ENCODE peak calls at places on chromosomes 13 and 19, in four cellular contexts. One of them, this sample, is unnamed.

GRCh38 chr13:109955598-109955997 is 169.2 kb upstream of the IRS2 start:
- DNase-seq in lower lobe of right lung: no peak
- DNase-seq in esophagus muscularis mucosa: no peak
- DNase-seq in endothelial cell of umbilical vein: no peak
- DNase-seq in this sample: no peak

GRCh38 chr13:76955236-76955635 is 6.9 kb downstream of the ACOD1 start:
- DNase-seq in esophagus muscularis mucosa: no peak
- DNase-seq in endothelial cell of umbilical vein: no peak
- DNase-seq in lower lobe of right lung: no peak
- DNase-seq in this sample: no peak

GRCh38 chr19:33377586-33378475 is 4.3 kb downstream of the CEBPG start:
- DNase-seq in lower lobe of right lung: no peak
- DNase-seq in esophagus muscularis mucosa: no peak
- DNase-seq in endothelial cell of umbilical vein: peak; percentile 56
- DNase-seq in this sample: peak; percentile 79

GRCh38 chr19:41548954-41549688 is 26.8 kb upstream of the CEACAM21 start:
- DNase-seq in endothelial cell of umbilical vein: peak; percentile 89
- DNase-seq in esophagus muscularis mucosa: no peak
- DNase-seq in lower lobe of right lung: no peak
- DNase-seq in this sample: no peak

GRCh38 chr13:68467160-68467559 is 1237.0 kb upstream of the PCDH9 start:
- DNase-seq in endothelial cell of umbilical vein: no peak
- DNase-seq in esophagus muscularis mucosa: no peak
- DNase-seq in lower lobe of right lung: no peak
- DNase-seq in this sample: no peak

GRCh38 chr13:98959775-98960325 is 18.0 kb downstream of the DOCK9 start:
- DNase-seq in endothelial cell of umbilical vein: no peak
- DNase-seq in lower lobe of right lung: no peak
- DNase-seq in esophagus muscularis mucosa: no peak
- DNase-seq in this sample: no peak

GRCh38 chr19:1482361-1483066 is 3.5 kb upstream of the C19orf25 start:
- DNase-seq in lower lobe of right lung: peak; percentile 45
- DNase-seq in esophagus muscularis mucosa: no peak
- DNase-seq in endothelial cell of umbilical vein: no peak
- DNase-seq in this sample: no peak

GRCh38 chr13:78410164-78410563 is 193.2 kb downstream of the POU4F1 start:
- DNase-seq in esophagus muscularis mucosa: no peak
- DNase-seq in lower lobe of right lung: no peak
- DNase-seq in endothelial cell of umbilical vein: no peak
- DNase-seq in this sample: no peak

GRCh38 chr19:5308471-5309437 is 31.9 kb downstream of the PTPRS start:
- DNase-seq in endothelial cell of umbilical vein: peak; percentile 69
- DNase-seq in esophagus muscularis mucosa: no peak
- DNase-seq in lower lobe of right lung: no peak
- DNase-seq in this sample: peak; percentile 73

GRCh38 chr19:6417713-6418561 is 6.7 kb downstream of the KHSRP start:
- DNase-seq in esophagus muscularis mucosa: no peak
- DNase-seq in endothelial cell of umbilical vein: peak; percentile 7
- DNase-seq in lower lobe of right lung: no peak
- DNase-seq in this sample: no peak

GRCh38 chr13:55199132-55199531 is 1941.6 kb upstream of the PRR20A start:
- DNase-seq in endothelial cell of umbilical vein: no peak
- DNase-seq in esophagus muscularis mucosa: no peak
- DNase-seq in lower lobe of right lung: no peak
- DNase-seq in this sample: no peak

GRCh38 chr13:101751488-101751887 is 299.0 kb downstream of the ITGBL1 start:
- DNase-seq in lower lobe of right lung: no peak
- DNase-seq in endothelial cell of umbilical vein: peak; percentile 86
- DNase-seq in esophagus muscularis mucosa: no peak
- DNase-seq in this sample: no peak

GRCh38 chr13:100800283-100800875 is 125.8 kb upstream of the TMTC4 start:
- DNase-seq in lower lobe of right lung: no peak
- DNase-seq in endothelial cell of umbilical vein: no peak
- DNase-seq in esophagus muscularis mucosa: no peak
- DNase-seq in this sample: no peak

GRCh38 chr19:50203281-50204080 is at the start of gene MYH14:
- DNase-seq in endothelial cell of umbilical vein: peak; percentile 39
- DNase-seq in esophagus muscularis mucosa: peak; percentile 93
- DNase-seq in lower lobe of right lung: peak; percentile 92
- DNase-seq in this sample: no peak

GRCh38 chr19:50205681-50206138 is 2.3 kb downstream of the MYH14 start:
- DNase-seq in lower lobe of right lung: peak; percentile 83
- DNase-seq in endothelial cell of umbilical vein: no peak
- DNase-seq in esophagus muscularis mucosa: no peak
- DNase-seq in this sample: no peak

GRCh38 chr19:50202962-50203280 is 501 bp upstream of the MYH14 start:
- DNase-seq in esophagus muscularis mucosa: no peak
- DNase-seq in endothelial cell of umbilical vein: no peak
- DNase-seq in lower lobe of right lung: no peak
- DNase-seq in this sample: no peak

GRCh38 chr19:50204811-50205675 is 1.6 kb downstream of the MYH14 start:
- DNase-seq in lower lobe of right lung: peak; percentile 91
- DNase-seq in endothelial cell of umbilical vein: no peak
- DNase-seq in esophagus muscularis mucosa: no peak
- DNase-seq in this sample: peak; percentile 75

GRCh38 chr19:50204081-50204428 is 633 bp downstream of the MYH14 start:
- DNase-seq in esophagus muscularis mucosa: no peak
- DNase-seq in lower lobe of right lung: no peak
- DNase-seq in endothelial cell of umbilical vein: no peak
- DNase-seq in this sample: no peak
- H3K27me3 ChIP-seq in esophagus muscularis mucosa: peaks cover 9% of the 10 kb centered on the region
- H3K27me3 ChIP-seq in lower lobe of right lung: peaks cover 32% of the 10 kb centered on the region
- H3K27me3 ChIP-seq in endothelial cell of umbilical vein: peaks cover 13% of the 10 kb centered on the region
- H3K27me3 ChIP-seq in this sample: peaks cover 50% of the 10 kb centered on the region

GRCh38 chr19:15195987-15196682 is 4.7 kb downstream of the NOTCH3 start:
- DNase-seq in lower lobe of right lung: peak; percentile 90
- DNase-seq in esophagus muscularis mucosa: no peak
- DNase-seq in endothelial cell of umbilical vein: no peak
- DNase-seq in this sample: peak; percentile 85

GRCh38 chr19:15195381-15195964 is 5.3 kb downstream of the NOTCH3 start:
- DNase-seq in endothelial cell of umbilical vein: no peak
- DNase-seq in lower lobe of right lung: peak; percentile 72
- DNase-seq in esophagus muscularis mucosa: no peak
- DNase-seq in this sample: no peak

GRCh38 chr19:15198006-15198356 is 2.8 kb downstream of the NOTCH3 start:
- DNase-seq in endothelial cell of umbilical vein: no peak
- DNase-seq in esophagus muscularis mucosa: no peak
- DNase-seq in lower lobe of right lung: no peak
- DNase-seq in this sample: no peak

GRCh38 chr19:15197275-15198005 is 3.4 kb downstream of the NOTCH3 start:
- DNase-seq in lower lobe of right lung: no peak
- DNase-seq in esophagus muscularis mucosa: no peak
- DNase-seq in endothelial cell of umbilical vein: no peak
- DNase-seq in this sample: no peak

GRCh38 chr19:15196683-15197005 is 4.2 kb downstream of the NOTCH3 start:
- DNase-seq in esophagus muscularis mucosa: no peak
- DNase-seq in endothelial cell of umbilical vein: no peak
- DNase-seq in lower lobe of right lung: no peak
- DNase-seq in this sample: no peak
- H3K27me3 ChIP-seq in esophagus muscularis mucosa: peaks cover 50% of the 10 kb centered on the region
- H3K27me3 ChIP-seq in endothelial cell of umbilical vein: peaks cover 25% of the 10 kb centered on the region
- H3K27me3 ChIP-seq in lower lobe of right lung: peaks cover 22% of the 10 kb centered on the region
- H3K27me3 ChIP-seq in this sample: peaks cover 26% of the 10 kb centered on the region

DNA sequence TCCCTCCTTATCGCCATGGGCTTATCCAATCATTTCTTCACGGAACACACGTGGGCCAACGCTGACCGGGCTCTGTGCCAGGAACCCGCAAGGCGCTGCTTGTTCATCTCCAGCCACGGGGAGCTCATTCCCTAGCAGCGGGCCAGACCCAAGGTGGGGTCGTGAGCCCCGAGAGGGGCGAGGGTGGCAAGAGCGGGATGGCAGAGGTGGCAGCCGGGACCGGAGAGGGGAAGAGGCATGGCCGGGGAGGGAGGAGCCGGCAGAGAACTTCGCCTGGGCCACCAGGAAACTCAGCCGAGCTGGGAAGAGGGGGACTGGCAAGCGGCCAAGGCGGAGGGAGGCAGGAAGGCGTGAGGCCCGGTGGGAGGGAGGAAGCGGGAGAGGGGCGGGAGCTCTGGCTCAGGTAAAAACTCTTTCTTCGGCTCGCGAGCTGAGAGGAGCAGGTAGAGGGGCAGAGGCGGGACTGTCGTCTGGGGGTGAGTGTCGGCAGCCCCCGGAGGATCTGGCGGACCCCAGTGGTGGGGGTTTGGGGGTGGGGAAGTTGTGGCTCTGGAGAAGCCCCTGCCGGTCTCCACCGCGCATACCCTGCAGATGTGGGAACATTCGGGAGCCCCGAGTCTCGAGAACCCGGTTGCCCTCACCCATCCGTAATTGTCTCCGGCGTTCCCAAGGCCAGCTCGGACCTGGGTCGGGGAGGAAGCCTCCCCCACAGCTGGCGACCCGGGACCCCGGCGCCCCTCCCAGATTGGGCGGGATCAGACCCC is at the start of gene B3GNT3:
- DNase-seq in lower lobe of right lung: peak; percentile 79
- DNase-seq in esophagus muscularis mucosa: no peak
- DNase-seq in endothelial cell of umbilical vein: no peak
- DNase-seq in this sample: no peak
- H3K27me3 ChIP-seq in lower lobe of right lung: peaks cover 40% of the 10 kb centered on the region
- H3K27me3 ChIP-seq in esophagus muscularis mucosa: peaks cover 19% of the 10 kb centered on the region
- H3K27me3 ChIP-seq in endothelial cell of umbilical vein: peaks cover 13% of the 10 kb centered on the region
- H3K27me3 ChIP-seq in this sample: peaks cover 45% of the 10 kb centered on the region

GRCh38 chr19:30371960-30372824 is at the start of gene ZNF536:
- DNase-seq in esophagus muscularis mucosa: no peak
- DNase-seq in endothelial cell of umbilical vein: no peak
- DNase-seq in lower lobe of right lung: no peak
- DNase-seq in this sample: no peak

GRCh38 chr19:30371157-30371845 is 883 bp upstream of the ZNF536 start:
- DNase-seq in lower lobe of right lung: no peak
- DNase-seq in endothelial cell of umbilical vein: no peak
- DNase-seq in esophagus muscularis mucosa: no peak
- DNase-seq in this sample: no peak

GRCh38 chr19:30375651-30376050 is 3.5 kb downstream of the ZNF536 start:
- DNase-seq in lower lobe of right lung: no peak
- DNase-seq in esophagus muscularis mucosa: no peak
- DNase-seq in endothelial cell of umbilical vein: no peak
- DNase-seq in this sample: peak; percentile 40

GRCh38 chr19:30374791-30375650 is 2.8 kb downstream of the ZNF536 start:
- DNase-seq in esophagus muscularis mucosa: no peak
- DNase-seq in endothelial cell of umbilical vein: no peak
- DNase-seq in lower lobe of right lung: no peak
- DNase-seq in this sample: no peak

GRCh38 chr19:30373593-30373992 is 1.4 kb downstream of the ZNF536 start:
- DNase-seq in endothelial cell of umbilical vein: no peak
- DNase-seq in esophagus muscularis mucosa: no peak
- DNase-seq in lower lobe of right lung: no peak
- DNase-seq in this sample: no peak
- H3K27me3 ChIP-seq in endothelial cell of umbilical vein: no peaks in the 10 kb centered on the region
- H3K27me3 ChIP-seq in esophagus muscularis mucosa: peaks cover 22% of the 10 kb centered on the region
- H3K27me3 ChIP-seq in lower lobe of right lung: peaks cover 48% of the 10 kb centered on the region
- H3K27me3 ChIP-seq in this sample: peaks cover 71% of the 10 kb centered on the region

DNA sequence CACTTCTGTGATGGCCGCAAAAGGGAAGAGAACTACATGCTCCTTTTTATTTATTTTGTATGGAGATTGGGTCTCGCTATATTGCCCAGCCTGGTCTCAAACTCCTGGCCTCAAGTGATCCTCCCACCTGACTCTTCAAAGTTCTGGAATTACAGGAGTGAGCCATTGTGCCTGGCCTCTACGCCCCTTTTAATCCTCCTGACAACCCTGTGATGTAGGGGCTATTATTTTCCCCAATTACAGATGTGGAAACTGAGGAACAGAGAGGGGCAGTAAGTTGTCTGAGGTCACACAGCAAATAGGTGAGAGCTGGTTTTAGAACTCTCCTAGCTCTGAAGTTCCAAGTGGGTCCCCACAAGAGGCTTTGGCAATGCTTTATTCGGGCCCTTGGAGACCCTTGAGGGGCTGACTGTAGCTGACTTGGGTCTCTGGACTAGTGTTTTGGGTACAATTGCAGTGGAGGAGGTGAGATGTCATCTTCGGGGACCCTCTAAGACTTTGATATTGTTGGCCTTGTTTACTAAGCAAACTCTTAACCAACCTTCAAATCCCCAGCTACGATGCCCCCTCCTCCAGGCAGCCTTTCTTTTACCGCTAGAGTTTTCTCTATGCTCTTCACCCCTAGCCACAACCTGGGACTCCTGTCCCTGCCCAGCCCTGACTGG is 11.8 kb downstream of the TJP3 start:
- DNase-seq in endothelial cell of umbilical vein: no peak
- DNase-seq in lower lobe of right lung: no peak
- DNase-seq in esophagus muscularis mucosa: no peak
- DNase-seq in this sample: no peak
- H3K27me3 ChIP-seq in endothelial cell of umbilical vein: peaks cover 17% of the 10 kb centered on the region
- H3K27me3 ChIP-seq in lower lobe of right lung: peaks cover 45% of the 10 kb centered on the region
- H3K27me3 ChIP-seq in esophagus muscularis mucosa: peaks cover 26% of the 10 kb centered on the region
- H3K27me3 ChIP-seq in this sample: peaks cover 60% of the 10 kb centered on the region

GRCh38 chr13:67152123-67152522 is 78.0 kb downstream of the PCDH9 start:
- DNase-seq in lower lobe of right lung: no peak
- DNase-seq in endothelial cell of umbilical vein: no peak
- DNase-seq in esophagus muscularis mucosa: no peak
- DNase-seq in this sample: no peak
- H3K27me3 ChIP-seq in lower lobe of right lung: no peaks in the 10 kb centered on the region
- H3K27me3 ChIP-seq in endothelial cell of umbilical vein: no peaks in the 10 kb centered on the region
- H3K27me3 ChIP-seq in esophagus muscularis mucosa: no peaks in the 10 kb centered on the region
- H3K27me3 ChIP-seq in this sample: no peaks in the 10 kb centered on the region

This sample was measured in suprapubic skin.